ENCODE peak calls at places on chromosomes 6 and 20, in seven cellular contexts. P is stomach, R is osteoblast, O is WERI-Rb-1, S is nephron progenitor cell, L is psoas muscle, Y is choroid plexus epithelial cell. N is an unnamed sample.

GRCh38 chr6:132067286-132067685 is 116.1 kb upstream of the CCN2 start:
- DNase-seq in R (no peak), Y (no peak), O (no peak), S (no peak), P (no peak), L (no peak), N (no peak)

GRCh38 chr6:103379272-103379671 is 1480.4 kb downstream of the HACE1 start:
- DNase-seq in R (no peak), Y (no peak), L (no peak), O (no peak), S (no peak), P (no peak), N (no peak)

GRCh38 chr6:38146021-38146657 is 326.6 kb downstream of the ZFAND3 start:
- DNase-seq in P (no peak), Y (no peak), L (no peak), R (no peak), S (no peak), O (no peak), N (no peak)

GRCh38 chr20:45894797-45895196 is 3.7 kb downstream of the CTSA start:
- DNase-seq in Y (no peak), O (no peak), P (no peak), L (no peak), S (no peak), R (peak), N (no peak)

GRCh38 chr6:9606435-9607134 is 808.3 kb downstream of the TFAP2A start:
- DNase-seq in Y (no peak), R (no peak), P (no peak), S (peak), O (no peak), L (no peak), N (no peak)

GRCh38 chr20:62861732-62862336 is at the start of gene TCFL5:
- DNase-seq in Y (peak), L (peak), R (peak), O (peak), P (peak), S (peak), N (peak)

GRCh38 chr6:94894300-94894699 is 683.0 kb upstream of the MANEA start:
- DNase-seq in S (no peak), Y (no peak), O (no peak), P (no peak), L (no peak), R (no peak), N (no peak)

GRCh38 chr6:20633566-20634340 is 99.5 kb downstream of the CDKAL1 start:
- DNase-seq in P (no peak), L (no peak), R (no peak), Y (no peak), O (no peak), S (no peak), N (no peak)

GRCh38 chr20:48928832-48929725 is 7.6 kb downstream of the ARFGEF2 start:
- DNase-seq in Y (peak), S (no peak), L (no peak), O (no peak), P (no peak), R (peak), N (no peak)

GRCh38 chr6:4163408-4163807 is 28.0 kb upstream of the ECI2 start:
- DNase-seq in P (no peak), O (no peak), R (no peak), L (no peak), S (no peak), Y (no peak), N (no peak)

GRCh38 chr6:4164456-4164855 is 29.1 kb upstream of the ECI2 start:
- DNase-seq in P (no peak), S (no peak), R (no peak), O (no peak), L (no peak), Y (no peak), N (no peak)

GRCh38 chr6:4162345-4162744 is 27.0 kb upstream of the ECI2 start:
- DNase-seq in O (no peak), R (no peak), S (no peak), L (no peak), P (no peak), Y (no peak), N (no peak)

GRCh38 chr6:4167123-4167522 is 31.7 kb upstream of the ECI2 start:
- DNase-seq in Y (no peak), R (no peak), P (no peak), O (no peak), S (no peak), L (no peak), N (no peak)

GRCh38 chr6:4164043-4164442 is 28.7 kb upstream of the ECI2 start:
- DNase-seq in O (no peak), S (no peak), R (no peak), L (no peak), Y (no peak), P (no peak), N (no peak)
- TF ChIP-seq CTCF in O (peak), S (no peak), R (peak), L (no peak), Y (peak), P (no peak), N (no peak)

GRCh38 chr6:4316867-4317400 is 181.6 kb upstream of the ECI2 start:
- DNase-seq in L (peak), O (no peak), R (no peak), S (no peak), P (peak), Y (peak), N (no peak)
- TF ChIP-seq CTCF in L (no peak), O (no peak), R (no peak), S (no peak), P (no peak), Y (no peak), N (no peak)

GRCh38 chr6:78768242-78768641 is 99.1 kb upstream of the IRAK1BP1 start:
- DNase-seq in Y (no peak), S (no peak), R (no peak), P (no peak), O (no peak), L (no peak), N (no peak)

GRCh38 chr6:78771619-78772018 is 95.7 kb upstream of the IRAK1BP1 start:
- DNase-seq in L (no peak), Y (no peak), O (no peak), R (no peak), P (no peak), S (no peak), N (no peak)

GRCh38 chr6:78770766-78771165 is 96.6 kb upstream of the IRAK1BP1 start:
- DNase-seq in S (no peak), P (no peak), Y (no peak), R (peak), O (no peak), L (no peak), N (no peak)
- TF ChIP-seq CTCF in S (no peak), P (no peak), Y (no peak), R (peak), O (no peak), L (no peak), N (no peak)

GRCh38 chr20:24739751-24740150 is 209.3 kb upstream of the CST7 start:
- DNase-seq in S (no peak), O (no peak), R (no peak), Y (no peak), L (no peak), P (no peak), N (no peak)
- TF ChIP-seq CTCF in S (no peak), O (no peak), R (no peak), Y (no peak), L (no peak), P (no peak), N (no peak)

N was measured in glutamatergic neuron.